ENCODE peak calls at places on chromosomes 7 and 10, in eight cellular contexts. W, C, B, I, G, K, E and A are unnamed samples.

GRCh38 chr10:87966454-87966853 is 103.0 kb downstream of the PTEN start:
- DNase-seq in W (no peak), C (no peak), E (no peak), I (no peak), B (no peak), G (no peak), K (no peak), A (no peak)

GRCh38 chr10:99372546-99373271 is 43.6 kb downstream of the CNNM1 start:
- DNase-seq in B (no peak), I (no peak), C (no peak), E (no peak), K (no peak), W (no peak), G (no peak), A (no peak)

GRCh38 chr7:151053091-151053490 is 4.6 kb downstream of the CDK5 start:
- DNase-seq in W (no peak), I (no peak), B (no peak), C (no peak), K (no peak), G (no peak), E (no peak), A (no peak)

GRCh38 chr10:111392910-111393309 is 316.1 kb downstream of the ADRA2A start:
- DNase-seq in K (no peak), E (no peak), C (no peak), G (no peak), B (no peak), W (no peak), I (no peak), A (no peak)

GRCh38 chr10:1169981-1170866 is 114.0 kb downstream of the WDR37 start:
- DNase-seq in G (no peak), B (no peak), I (no peak), C (no peak), E (no peak), K (no peak), W (no peak), A (no peak)

GRCh38 chr7:99860281-99861127 is 16.3 kb downstream of the OR2AE1 start:
- DNase-seq in W (peak), E (no peak), C (no peak), I (no peak), B (no peak), K (peak), G (no peak), A (no peak)

GRCh38 chr10:96415896-96416554 is 57.2 kb upstream of the OPALIN start:
- DNase-seq in I (no peak), C (no peak), E (no peak), K (no peak), G (no peak), W (no peak), B (no peak), A (no peak)

GRCh38 chr10:78634389-78634815 is 434.4 kb upstream of the ZMIZ1 start:
- DNase-seq in I (no peak), G (no peak), B (no peak), C (peak), K (no peak), W (no peak), E (no peak), A (no peak)

GRCh38 chr7:50598455-50599343 is 33.5 kb upstream of the DDC start:
- DNase-seq in G (no peak), B (no peak), E (no peak), K (no peak), C (no peak), I (no peak), W (no peak), A (no peak)

GRCh38 chr7:149286811-149287400 is 24.9 kb downstream of the ZNF783 start:
- DNase-seq in C (no peak), I (no peak), G (no peak), B (no peak), K (no peak), E (no peak), W (no peak), A (no peak)

GRCh38 chr7:101913876-101914275 is 96.5 kb downstream of the CUX1 start:
- DNase-seq in C (no peak), G (no peak), E (no peak), I (no peak), K (no peak), B (no peak), W (no peak), A (no peak)

GRCh38 chr10:69867699-69868558 is 66.2 kb downstream of the COL13A1 start:
- DNase-seq in B (no peak), E (no peak), K (no peak), I (no peak), C (no peak), G (no peak), W (no peak), A (no peak)

GRCh38 chr10:12006671-12007070 is 35.9 kb downstream of the UPF2 start:
- DNase-seq in W (no peak), E (no peak), I (no peak), C (no peak), K (no peak), B (no peak), G (no peak), A (no peak)

GRCh38 chr10:408223-408622 is 273.0 kb downstream of the ZMYND11 start:
- DNase-seq in E (no peak), G (no peak), I (no peak), C (no peak), W (no peak), B (no peak), K (no peak), A (no peak)

GRCh38 chr7:79806161-79806734 is 328.4 kb upstream of the GNAI1 start:
- DNase-seq in B (no peak), G (no peak), C (no peak), K (peak), I (no peak), W (no peak), E (no peak), A (no peak)

GRCh38 chr7:95986136-95986535 is 213.8 kb downstream of the DYNC1I1 start:
- DNase-seq in C (no peak), W (no peak), I (no peak), E (no peak), G (no peak), K (no peak), B (no peak), A (no peak)

GRCh38 chr7:157007470-157008066 is 2.9 kb downstream of the MNX1 start:
- DNase-seq in W (no peak), B (no peak), K (no peak), I (no peak), G (no peak), E (no peak), C (no peak), A (no peak)

GRCh38 chr10:22655312-22655973 is 58.9 kb downstream of the PIP4K2A start:
- DNase-seq in W (no peak), E (no peak), G (peak), K (no peak), B (no peak), C (peak), I (peak), A (peak)

GRCh38 chr7:108014747-108015682 is 12.1 kb upstream of the LAMB1 start:
- DNase-seq in C (peak), E (no peak), W (no peak), I (no peak), K (peak), B (no peak), G (no peak), A (no peak)

GRCh38 chr7:66899552-66900280 is 21.3 kb upstream of the TMEM248 start:
- DNase-seq in C (no peak), E (no peak), W (no peak), G (no peak), B (no peak), I (no peak), K (no peak), A (no peak)

GRCh38 chr7:111827863-111828504 is 265.7 kb upstream of the IMMP2L start:
- DNase-seq in I (no peak), B (no peak), K (peak), G (no peak), W (no peak), C (no peak), E (no peak), A (no peak)

GRCh38 chr10:114565066-114565465 is 93.0 kb downstream of the ABLIM1 start:
- DNase-seq in I (no peak), K (no peak), B (no peak), G (no peak), C (no peak), W (no peak), E (no peak), A (no peak)

GRCh38 chr7:155386608-155387007 is 71.3 kb upstream of the EN2 start:
- DNase-seq in C (no peak), I (no peak), B (no peak), E (no peak), W (no peak), K (no peak), G (no peak), A (no peak)

GRCh38 chr7:91537260-91538152 is 273.3 kb downstream of the FZD1 start:
- DNase-seq in I (no peak), K (no peak), C (no peak), W (no peak), E (no peak), G (no peak), B (no peak), A (no peak)

GRCh38 chr10:131233611-131234258 is 77.8 kb downstream of the TCERG1L start:
- DNase-seq in E (no peak), C (no peak), B (no peak), K (no peak), G (no peak), I (no peak), W (no peak), A (no peak)

GRCh38 chr7:31054608-31055273 is 2.6 kb downstream of the ADCYAP1R1 start:
- DNase-seq in G (no peak), E (no peak), I (no peak), W (no peak), K (no peak), C (no peak), B (no peak), A (no peak)

GRCh38 chr7:115274-115911 is 77.0 kb upstream of the FAM20C start:
- DNase-seq in K (no peak), B (no peak), E (no peak), I (no peak), W (no peak), G (no peak), C (no peak), A (no peak)

GRCh38 chr7:54944179-54944578 is 74.6 kb upstream of the EGFR start:
- DNase-seq in E (no peak), C (no peak), G (no peak), K (no peak), B (no peak), I (no peak), W (no peak), A (no peak)

GRCh38 chr10:30591249-30591670 is 38.3 kb downstream of the LYZL2 start:
- DNase-seq in C (peak), E (peak), I (peak), G (peak), W (no peak), B (no peak), K (peak), A (peak)

GRCh38 chr10:103657061-103657591 is 163.6 kb downstream of the NEURL1 start:
- DNase-seq in I (no peak), E (no peak), G (no peak), W (no peak), B (no peak), C (no peak), K (no peak), A (no peak)

GRCh38 chr7:95540366-95540765 is 54.6 kb downstream of the ASB4 start:
- DNase-seq in K (peak), I (no peak), W (no peak), C (no peak), G (no peak), E (no peak), B (no peak), A (no peak)

GRCh38 chr10:55024718-55025117 is 223.7 kb upstream of the PCDH15 start:
- DNase-seq in E (no peak), G (no peak), I (no peak), B (no peak), C (no peak), W (no peak), K (no peak), A (no peak)

GRCh38 chr10:34171957-34172527 is 643.1 kb downstream of the PARD3 start:
- DNase-seq in G (no peak), K (no peak), E (no peak), I (no peak), W (no peak), C (no peak), B (no peak), A (no peak)